ENCODE peak calls at places on chromosomes 16 and 17, in five cellular contexts. D is NCI-H1105; A is natural killer cell treated with Interleukin-12 subunit alpha and Interleukin-12 subunit beta and Interleukin-15 and Interleukin-18, amount 100 ng/mL, for 72 hours; U is activated T-cell treated with anti-CD3 and anti-CD28 coated beads for 1 hour; S is upper lobe of right lung. Y is an unnamed sample.

GRCh38 chr16:29744541-29745101 is 1.2 kb downstream of the C16orf54 start:
- DNase-seq in D (no peak), A (peak; percentile 61), U (no peak), S (no peak), Y (no peak)

GRCh38 chr17:14303343-14304221 is 2.7 kb downstream of the HS3ST3B1 start:
- DNase-seq in D (no peak), A (no peak), U (peak; percentile 27), S (peak; percentile 61), Y (no peak)

GRCh38 chr16:4328580-4329353 is 12.9 kb downstream of the GLIS2 start:
- DNase-seq in D (no peak), A (no peak), U (no peak), S (peak; percentile 67), Y (no peak)

GRCh38 chr17:73189417-73190099 is 3.3 kb upstream of the COG1 start:
- DNase-seq in D (no peak), A (peak; percentile 37), U (no peak), S (no peak), Y (peak; percentile 71)

GRCh38 chr17:55391244-55391757 is 30.3 kb downstream of the MMD start:
- DNase-seq in D (no peak), A (no peak), U (no peak), S (no peak), Y (no peak)

GRCh38 chr16:79598341-79599181 is 2.0 kb downstream of the MAF start:
- DNase-seq in D (peak; percentile 35), A (peak; percentile 76), U (no peak), S (peak; percentile 79), Y (peak; percentile 27)

GRCh38 chr17:41595585-41595984 is 8.9 kb upstream of the KRT14 start:
- DNase-seq in D (no peak), A (no peak), U (no peak), S (peak; percentile 34), Y (no peak)

GRCh38 chr16:69890114-69890890 is 60.8 kb upstream of the CLEC18A start:
- DNase-seq in D (peak; percentile 61), A (no peak), U (no peak), S (no peak), Y (peak; percentile 18)

GRCh38 chr17:19502517-19502916 is 31.1 kb upstream of the SLC47A1 start:
- DNase-seq in D (no peak), A (no peak), U (no peak), S (peak; percentile 34), Y (no peak)

GRCh38 chr16:57698812-57699405 is 4.3 kb downstream of the DRC7 start:
- DNase-seq in D (no peak), A (no peak), U (no peak), S (no peak), Y (no peak)

GRCh38 chr16:5007256-5007655 is 26.5 kb downstream of the NAGPA start:
- DNase-seq in D (no peak), A (no peak), U (no peak), S (no peak), Y (no peak)

GRCh38 chr17:48283907-48284306 is 146.1 kb downstream of the SKAP1 start:
- DNase-seq in D (no peak), A (no peak), U (no peak), S (no peak), Y (no peak)

GRCh38 chr17:55200904-55201608 is 63.7 kb upstream of the HLF start:
- DNase-seq in D (no peak), A (no peak), U (no peak), S (no peak), Y (no peak)

GRCh38 chr17:35892091-35892637 is 12.0 kb upstream of the CCL5 start:
- DNase-seq in D (no peak), A (peak; percentile 88), U (no peak), S (no peak), Y (peak; percentile 18)

GRCh38 chr16:48580925-48581500 is 29.0 kb downstream of the N4BP1 start:
- DNase-seq in D (no peak), A (no peak), U (no peak), S (no peak), Y (no peak)

GRCh38 chr17:559699-560378 is 154.8 kb downstream of the VPS53 start:
- DNase-seq in D (no peak), A (no peak), U (no peak), S (no peak), Y (peak; percentile 73)

GRCh38 chr17:20187049-20187448 is 177.9 kb downstream of the SPECC1 start:
- DNase-seq in D (no peak), A (no peak), U (no peak), S (no peak), Y (no peak)

GRCh38 chr17:27402943-27403342 is 53.3 kb upstream of the KSR1 start:
- DNase-seq in D (no peak), A (no peak), U (no peak), S (no peak), Y (no peak)

GRCh38 chr17:43402567-43402966 is 3.8 kb downstream of the ARL4D start:
- DNase-seq in D (no peak), A (no peak), U (no peak), S (no peak), Y (no peak)

GRCh38 chr17:59519132-59519531 is 46.3 kb upstream of the DHX40 start:
- DNase-seq in D (no peak), A (no peak), U (no peak), S (no peak), Y (no peak)

GRCh38 chr17:72351365-72351764 is 230.5 kb downstream of the SOX9 start:
- DNase-seq in D (no peak), A (no peak), U (no peak), S (no peak), Y (no peak)

GRCh38 chr16:67169011-67169451 is 1.3 kb upstream of the NOL3 start:
- DNase-seq in D (no peak), A (no peak), U (no peak), S (no peak), Y (no peak)

GRCh38 chr17:58531661-58532554 is 17.5 kb upstream of the MTMR4 start:
- DNase-seq in D (peak; percentile 39), A (peak; percentile 76), U (peak; percentile 43), S (peak; percentile 79), Y (no peak)

GRCh38 chr16:984106-984505 is 2.5 kb downstream of the SOX8 start:
- DNase-seq in D (no peak), A (no peak), U (no peak), S (no peak), Y (no peak)

GRCh38 chr17:10224592-10225195 is 26.3 kb upstream of the GAS7 start:
- DNase-seq in D (no peak), A (no peak), U (no peak), S (no peak), Y (no peak)

GRCh38 chr17:14207791-14208190 is 28.9 kb downstream of the CDRT15 start:
- DNase-seq in D (no peak), A (no peak), U (no peak), S (no peak), Y (no peak)

Y was measured in kidney glomerular epithelial cell.